ENCODE peak calls at places on chromosome 19, in five cellular contexts. R is progenitor cell of endocrine pancreas, X is body of pancreas, Y is brain microvascular endothelial cell, U is skeletal muscle cell. T is an unnamed sample.

GRCh38 chr19:2320057-2320456 is 8.3 kb downstream of the LSM7 start:
- DNase-seq in R (no peak), X (no peak), Y (no peak), U (no peak), T (no peak)

GRCh38 chr19:42206871-42207755 is 10.4 kb downstream of the DEDD2 start:
- DNase-seq in R (no peak), X (no peak), Y (peak), U (no peak), T (peak)

GRCh38 chr19:49224856-49225255 is 67.3 kb downstream of the TRPM4 start:
- DNase-seq in R (no peak), X (peak), Y (peak), U (no peak), T (peak)

GRCh38 chr19:46859637-46860124 is 1.1 kb upstream of the ARHGAP35 start:
- DNase-seq in R (no peak), X (peak), Y (peak), U (peak), T (no peak)

GRCh38 chr19:37997911-37998344 is 90.9 kb downstream of the SIPA1L3 start:
- DNase-seq in R (no peak), X (peak), Y (peak), U (peak), T (peak)

GRCh38 chr19:5103061-5103701 is 134.3 kb downstream of the KDM4B start:
- DNase-seq in R (no peak), X (peak), Y (no peak), U (peak), T (peak)

GRCh38 chr19:47729799-47730520 is 15.4 kb upstream of the NOP53 start:
- DNase-seq in R (peak), X (peak), Y (no peak), U (no peak), T (no peak)

GRCh38 chr19:52048604-52049493 is at the start of gene ZNF432:
- DNase-seq in R (peak), X (peak), Y (peak), U (peak), T (peak)

GRCh38 chr19:4399871-4400768 is at the start of gene SH3GL1:
- DNase-seq in R (peak), X (peak), Y (peak), U (peak), T (peak)

GRCh38 chr19:19488041-19488874 is 27.1 kb downstream of the TSSK6 start:
- DNase-seq in R (no peak), X (peak), Y (peak), U (no peak), T (no peak)

GRCh38 chr19:33505823-33506222 is 15.8 kb downstream of the PEPD start:
- DNase-seq in R (no peak), X (no peak), Y (no peak), U (no peak), T (no peak)

GRCh38 chr19:5182811-5183210 is 157.8 kb downstream of the PTPRS start:
- DNase-seq in R (no peak), X (no peak), Y (no peak), U (no peak), T (no peak)

GRCh38 chr19:39304701-39305571 is 8.7 kb downstream of the IFNL1 start:
- DNase-seq in R (no peak), X (no peak), Y (no peak), U (no peak), T (no peak)

GRCh38 chr19:45098521-45099464 is 5.8 kb downstream of the PPP1R37 start:
- DNase-seq in R (no peak), X (peak), Y (no peak), U (no peak), T (peak)

GRCh38 chr19:3285647-3286176 is 61.3 kb downstream of the CELF5 start:
- DNase-seq in R (peak), X (no peak), Y (no peak), U (no peak), T (no peak)

GRCh38 chr19:13763300-13763699 is 1.0 kb upstream of the MRI1 start:
- DNase-seq in R (no peak), X (no peak), Y (no peak), U (no peak), T (no peak)

GRCh38 chr19:55245236-55245904 is 13.4 kb downstream of the PPP6R1 start:
- DNase-seq in R (no peak), X (no peak), Y (no peak), U (no peak), T (no peak)

GRCh38 chr19:44303976-44304568 is 753 bp downstream of the ZNF235 start:
- DNase-seq in R (no peak), X (peak), Y (peak), U (peak), T (peak)

GRCh38 chr19:32234663-32235217 is 110.7 kb upstream of the ZNF507 start:
- DNase-seq in R (no peak), X (no peak), Y (no peak), U (no peak), T (no peak)

GRCh38 chr19:5282926-5283325 is 57.7 kb downstream of the PTPRS start:
- DNase-seq in R (no peak), X (no peak), Y (no peak), U (no peak), T (no peak)

GRCh38 chr19:35310331-35310730 is 18.4 kb downstream of the MAG start:
- DNase-seq in R (no peak), X (no peak), Y (no peak), U (no peak), T (no peak)

GRCh38 chr19:4676955-4677731 is 7.0 kb upstream of the MYDGF start:
- DNase-seq in R (no peak), X (peak), Y (peak), U (no peak), T (no peak)

GRCh38 chr19:47094557-47095517 is 18.7 kb downstream of the ZC3H4 start:
- DNase-seq in R (no peak), X (peak), Y (no peak), U (no peak), T (peak)

GRCh38 chr19:49212302-49212701 is 54.7 kb downstream of the TRPM4 start:
- DNase-seq in R (no peak), X (no peak), Y (no peak), U (no peak), T (no peak)

GRCh38 chr19:31975461-31975860 is 369.9 kb upstream of the ZNF507 start:
- DNase-seq in R (no peak), X (no peak), Y (no peak), U (no peak), T (no peak)

GRCh38 chr19:28794301-28794700 is 418.6 kb downstream of the UQCRFS1 start:
- DNase-seq in R (no peak), X (no peak), Y (no peak), U (no peak), T (no peak)

GRCh38 chr19:47493378-47494210 is 9.6 kb upstream of the KPTN start:
- DNase-seq in R (no peak), X (no peak), Y (no peak), U (no peak), T (no peak)

GRCh38 chr19:33304760-33305647 is 2.7 kb upstream of the CEBPA start:
- DNase-seq in R (no peak), X (peak), Y (no peak), U (no peak), T (no peak)

GRCh38 chr19:2957160-2957559 is 12.4 kb upstream of the ZNF77 start:
- DNase-seq in R (no peak), X (no peak), Y (no peak), U (no peak), T (no peak)

GRCh38 chr19:18590273-18591272 is 2.0 kb downstream of the REX1BD start:
- DNase-seq in R (peak), X (no peak), Y (peak), U (peak), T (peak)

GRCh38 chr19:42850981-42851717 is 28.4 kb downstream of the PSG1 start:
- DNase-seq in R (no peak), X (peak), Y (peak), U (peak), T (peak)

GRCh38 chr19:2035590-2035991 is 15.5 kb downstream of the MKNK2 start:
- DNase-seq in R (no peak), X (no peak), Y (no peak), U (no peak), T (no peak)

GRCh38 chr19:32396046-32396652 is 9.4 kb upstream of the DPY19L3 start:
- DNase-seq in R (no peak), X (no peak), Y (no peak), U (no peak), T (no peak)

GRCh38 chr19:11421607-11422098 is 2.5 kb upstream of the RGL3 start:
- DNase-seq in R (no peak), X (peak), Y (no peak), U (no peak), T (no peak)

T was measured in astrocyte.